ENCODE peak calls at places on chromosome 21, in five cellular contexts. N, D, X, B and W are unnamed samples.

GRCh38 chr21:39911286-39911685 is 44.0 kb downstream of the PCP4 start:
- DNase-seq in N (no peak), D (no peak), X (peak), B (no peak), W (peak)

GRCh38 chr21:35904995-35905972 is 155.0 kb downstream of the SETD4 start:
- DNase-seq in N (peak), D (no peak), X (no peak), B (no peak), W (no peak)

GRCh38 chr21:42059141-42059540 is 12.0 kb upstream of the UMODL1 start:
- DNase-seq in N (no peak), D (no peak), X (no peak), B (no peak), W (no peak)

GRCh38 chr21:33268736-33269441 is 2.7 kb downstream of the IL10RB start:
- DNase-seq in N (no peak), D (peak), X (peak), B (peak), W (no peak)

GRCh38 chr21:35840197-35840799 is 220.0 kb downstream of the SETD4 start:
- DNase-seq in N (peak), D (peak), X (peak), B (peak), W (peak)

GRCh38 chr21:29145837-29146453 is 15.5 kb downstream of the MAP3K7CL start:
- DNase-seq in N (peak), D (no peak), X (no peak), B (no peak), W (no peak)

GRCh38 chr21:41881051-41881450 is 1.9 kb upstream of the PRDM15 start:
- DNase-seq in N (no peak), D (no peak), X (no peak), B (no peak), W (no peak)

GRCh38 chr21:19256934-19257660 is 853.5 kb upstream of the TMPRSS15 start:
- DNase-seq in N (no peak), D (no peak), X (no peak), B (no peak), W (peak)

GRCh38 chr21:42664614-42665013 is 11.2 kb downstream of the PDE9A start:
- DNase-seq in N (no peak), D (no peak), X (no peak), B (no peak), W (no peak)

GRCh38 chr21:29989634-29990234 is 49.9 kb upstream of the GRIK1 start:
- DNase-seq in N (no peak), D (no peak), X (no peak), B (no peak), W (no peak)

GRCh38 chr21:17491716-17492414 is 21.0 kb upstream of the CXADR start:
- DNase-seq in N (peak), D (peak), X (peak), B (peak), W (no peak)

GRCh38 chr21:32884062-32884461 is 112.5 kb upstream of the PAXBP1 start:
- DNase-seq in N (no peak), D (no peak), X (no peak), B (peak), W (no peak)

GRCh38 chr21:41926068-41926806 is 27.6 kb downstream of the C2CD2 start:
- DNase-seq in N (peak), D (peak), X (peak), B (no peak), W (no peak)

GRCh38 chr21:26374817-26375216 is 198.3 kb downstream of the CYYR1 start:
- DNase-seq in N (no peak), D (no peak), X (peak), B (no peak), W (no peak)

GRCh38 chr21:28644762-28645161 is 347.9 kb downstream of the LTN1 start:
- DNase-seq in N (peak), D (no peak), X (peak), B (no peak), W (no peak)

GRCh38 chr21:36859744-36860501 is 106.5 kb downstream of the HLCS start:
- DNase-seq in N (peak), D (peak), X (peak), B (no peak), W (no peak)

GRCh38 chr21:29077651-29078090 is 4.2 kb upstream of the CCT8 start:
- DNase-seq in N (no peak), D (no peak), X (peak), B (no peak), W (no peak)

GRCh38 chr21:31786164-31786920 is 54.4 kb upstream of the SCAF4 start:
- DNase-seq in N (no peak), D (no peak), X (no peak), B (no peak), W (no peak)
- TF ChIP-seq EZH2phosphoT487 in N (no peak), D (no peak), X (no peak), B (no peak), W (no peak)

GRCh38 chr21:34793471-34793870 is 124.7 kb downstream of the CLIC6 start:
- DNase-seq in N (no peak), D (no peak), X (no peak), B (no peak), W (no peak)

GRCh38 chr21:34790834-34791233 is 122.0 kb downstream of the CLIC6 start:
- DNase-seq in N (no peak), D (no peak), X (peak), B (no peak), W (no peak)

GRCh38 chr21:34790341-34790740 is 121.5 kb downstream of the CLIC6 start:
- DNase-seq in N (no peak), D (no peak), X (no peak), B (no peak), W (no peak)

GRCh38 chr21:34792504-34793089 is 123.8 kb downstream of the CLIC6 start:
- DNase-seq in N (no peak), D (no peak), X (no peak), B (no peak), W (no peak)

DNA sequence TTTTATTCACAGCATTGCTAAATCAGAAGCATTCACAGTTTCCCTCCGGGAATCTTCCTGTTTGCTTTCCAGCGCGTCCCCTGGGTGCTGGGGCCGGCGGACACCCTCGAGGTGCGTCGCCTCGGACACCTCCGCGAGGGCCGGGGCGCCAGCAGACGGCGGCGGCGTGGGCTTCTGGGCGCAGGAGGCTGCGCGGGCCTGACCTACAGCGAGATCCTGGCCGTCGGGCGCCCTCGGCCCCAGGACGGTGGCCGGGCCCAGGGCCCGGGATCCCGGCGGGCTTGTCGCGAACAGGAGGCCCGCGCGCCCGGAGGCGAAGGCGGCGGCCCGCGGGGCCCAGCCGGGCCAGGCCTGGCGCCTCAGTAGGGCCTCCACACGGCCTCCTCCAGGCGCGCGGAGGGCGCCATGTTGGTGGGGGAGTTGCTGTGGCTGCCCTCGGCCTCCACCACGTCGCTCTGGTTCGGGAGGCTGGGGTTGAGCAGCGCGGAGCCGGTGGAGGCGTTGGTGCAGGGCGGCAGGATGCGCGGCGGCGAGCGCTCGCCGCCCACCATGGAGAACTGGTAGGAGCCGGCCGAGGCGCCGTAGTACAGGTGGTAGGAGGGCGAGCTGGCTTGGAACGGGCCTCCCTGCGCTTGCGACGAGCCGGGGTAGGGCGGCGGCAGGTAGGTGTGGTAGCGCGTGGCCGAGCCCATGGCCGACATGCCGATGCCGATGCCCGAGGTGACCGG is 123.1 kb downstream of the CLIC6 start:
- DNase-seq in N (no peak), D (no peak), X (no peak), B (no peak), W (no peak)
- TF ChIP-seq EZH2phosphoT487 in N (no peak), D (no peak), X (no peak), B (no peak), W (no peak)

GRCh38 chr21:46161180-46161799 is 5.9 kb upstream of the FTCD start:
- DNase-seq in N (no peak), D (no peak), X (no peak), B (no peak), W (no peak)
- TF ChIP-seq EZH2phosphoT487 in N (no peak), D (no peak), X (no peak), B (no peak), W (no peak)

DNA sequence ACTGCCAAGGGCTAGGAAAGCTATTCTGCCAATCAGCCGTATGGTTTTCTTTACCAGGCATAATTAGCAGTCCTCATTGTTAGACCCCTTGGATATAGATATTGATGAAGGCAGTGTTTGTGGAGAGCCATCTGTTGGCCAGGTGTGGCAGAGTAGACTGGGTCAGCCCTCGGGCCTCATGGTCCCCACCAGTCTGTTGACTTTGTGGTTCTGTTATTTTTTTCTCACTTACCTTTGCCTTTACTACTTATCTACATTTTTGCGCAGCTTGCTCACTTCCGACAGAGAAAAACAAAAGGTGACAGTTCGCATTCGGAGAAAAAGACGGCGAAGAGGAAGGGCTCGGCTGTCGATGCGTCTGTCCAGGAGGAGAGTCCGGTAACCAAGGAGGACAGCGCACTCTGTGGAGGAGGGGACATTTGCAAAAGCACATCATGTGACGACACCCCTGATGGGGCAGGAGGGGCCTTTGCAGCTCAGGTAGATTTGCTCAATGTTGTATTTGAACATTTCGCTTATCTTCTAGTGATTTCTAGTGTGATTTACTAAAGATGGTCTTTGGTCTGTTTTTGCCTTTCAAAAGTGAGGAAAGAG is 2.3 kb downstream of the PCNT start:
- DNase-seq in N (no peak), D (no peak), X (peak), B (no peak), W (no peak)
- TF ChIP-seq EZH2phosphoT487 in N (no peak), D (no peak), X (no peak), B (no peak), W (no peak)

DNA sequence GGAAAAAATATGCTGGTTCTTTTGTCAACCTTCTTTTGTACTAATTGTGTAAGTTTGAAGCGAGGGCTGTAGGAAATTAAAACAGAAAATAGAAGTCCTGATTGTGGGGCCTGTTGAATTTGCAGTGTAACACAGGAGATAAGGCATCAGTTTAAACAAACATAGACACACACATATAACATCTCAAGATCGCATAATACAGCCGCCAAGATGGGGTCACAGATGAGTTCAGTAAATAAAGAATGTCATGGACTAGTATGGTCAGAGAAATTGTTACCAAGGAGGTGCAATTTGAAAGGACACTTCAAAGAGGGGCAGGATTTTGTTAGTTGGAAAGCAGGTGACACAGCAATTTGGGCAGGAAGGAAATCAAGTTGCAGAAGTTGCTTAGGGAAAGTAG is 449.9 kb downstream of the USP25 start:
- DNase-seq in N (no peak), D (no peak), X (no peak), B (no peak), W (no peak)
- TF ChIP-seq EZH2phosphoT487 in N (no peak), D (no peak), X (no peak), B (no peak), W (no peak)

GRCh38 chr21:38377165-38378093 is 120.6 kb downstream of the KCNJ15 start:
- DNase-seq in N (peak), D (no peak), X (peak), B (no peak), W (no peak)
- TF ChIP-seq EZH2phosphoT487 in N (no peak), D (no peak), X (no peak), B (no peak), W (no peak)

GRCh38 chr21:38241029-38241740 is 15.6 kb upstream of the KCNJ15 start:
- DNase-seq in N (peak), D (no peak), X (no peak), B (no peak), W (no peak)
- TF ChIP-seq EZH2phosphoT487 in N (no peak), D (no peak), X (no peak), B (no peak), W (no peak)

GRCh38 chr21:34770581-34770980 is 101.8 kb downstream of the CLIC6 start:
- DNase-seq in N (no peak), D (no peak), X (no peak), B (no peak), W (no peak)

GRCh38 chr21:34774750-34775149 is 106.0 kb downstream of the CLIC6 start:
- DNase-seq in N (no peak), D (no peak), X (peak), B (no peak), W (no peak)

GRCh38 chr21:34768326-34768725 is 99.5 kb downstream of the CLIC6 start:
- DNase-seq in N (no peak), D (no peak), X (no peak), B (no peak), W (no peak)

GRCh38 chr21:34775793-34776192 is 107.0 kb downstream of the CLIC6 start:
- DNase-seq in N (no peak), D (no peak), X (peak), B (no peak), W (no peak)

GRCh38 chr21:34771512-34772028 is 102.8 kb downstream of the CLIC6 start:
- DNase-seq in N (peak), D (no peak), X (peak), B (peak), W (no peak)
- TF ChIP-seq EZH2phosphoT487 in N (no peak), D (no peak), X (no peak), B (no peak), W (no peak)

GRCh38 chr21:44703731-44704635 is 7.0 kb downstream of the KRTAP10-12 start:
- DNase-seq in N (no peak), D (no peak), X (no peak), B (no peak), W (no peak)

GRCh38 chr21:44704636-44705001 is 6.8 kb downstream of the TSPEAR start:
- DNase-seq in N (no peak), D (no peak), X (no peak), B (no peak), W (no peak)

GRCh38 chr21:44702111-44702972 is 5.4 kb downstream of the KRTAP10-12 start:
- DNase-seq in N (no peak), D (no peak), X (no peak), B (no peak), W (no peak)

GRCh38 chr21:44701541-44701940 is 4.6 kb downstream of the KRTAP10-12 start:
- DNase-seq in N (no peak), D (no peak), X (no peak), B (no peak), W (no peak)

GRCh38 chr21:44702973-44703730 is 6.2 kb downstream of the KRTAP10-12 start:
- DNase-seq in N (no peak), D (no peak), X (no peak), B (no peak), W (no peak)
- TF ChIP-seq EZH2phosphoT487 in N (no peak), D (no peak), X (no peak), B (no peak), W (no peak)

GRCh38 chr21:14943636-14944035 is 121.2 kb downstream of the NRIP1 start:
- DNase-seq in N (no peak), D (no peak), X (peak), B (no peak), W (no peak)

GRCh38 chr21:14947613-14948160 is 117.1 kb downstream of the NRIP1 start:
- DNase-seq in N (no peak), D (no peak), X (no peak), B (no peak), W (no peak)

GRCh38 chr21:14945176-14945575 is 119.6 kb downstream of the NRIP1 start:
- DNase-seq in N (no peak), D (no peak), X (peak), B (no peak), W (no peak)

DNA sequence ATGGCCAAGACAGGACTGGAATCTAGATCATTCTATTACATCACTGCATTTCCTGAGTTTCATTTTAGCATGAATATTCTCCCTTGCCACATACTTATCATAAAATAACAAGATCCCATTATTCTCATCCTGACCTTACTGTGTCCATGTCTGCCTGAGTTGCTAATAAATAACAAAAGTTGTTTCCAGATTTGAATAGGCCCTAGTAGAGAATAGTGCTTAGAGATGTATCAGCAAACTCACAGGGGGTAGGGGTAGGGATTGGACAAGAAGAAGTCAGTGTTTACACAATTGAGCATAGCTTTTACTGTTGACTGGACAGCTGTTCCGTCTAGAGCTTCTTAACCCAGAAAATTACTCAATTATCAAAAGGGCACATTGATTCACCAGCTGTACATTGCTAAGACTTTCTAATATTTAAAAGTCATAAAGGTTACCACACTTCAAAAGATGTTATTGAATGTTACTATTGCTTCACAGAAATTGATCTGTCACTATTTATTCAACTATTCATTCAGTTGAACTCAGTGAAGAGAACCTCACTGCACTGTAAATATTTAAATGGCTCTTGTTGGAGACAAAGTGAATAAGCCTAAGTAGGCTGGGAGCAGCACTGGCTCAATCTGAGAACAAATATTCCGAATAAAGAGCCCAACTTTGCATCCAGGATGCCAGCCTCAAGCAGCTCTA is 121.9 kb downstream of the NRIP1 start:
- DNase-seq in N (peak), D (no peak), X (no peak), B (no peak), W (no peak)
- TF ChIP-seq EZH2phosphoT487 in N (no peak), D (no peak), X (no peak), B (no peak), W (no peak)